ENCODE peak calls at places on chromosomes 16 and 17, in seven cellular contexts. Q is H54, V is HS-5, X is choroid plexus epithelial cell, W is astrocyte of the hippocampus, K is NCI-H2081 treated with DMSO at 0.1 percent for 48 hours, P is NCI-H524. E is an unnamed sample.

GRCh38 chr16:87371261-87371866 is 12.2 kb downstream of the FBXO31 start:
- DNase-seq in P (no peak), V (no peak), K (no peak), Q (no peak), W (peak), X (no peak), E (no peak)

GRCh38 chr17:17724307-17724921 is 43.2 kb downstream of the RAI1 start:
- DNase-seq in P (no peak), W (peak), K (no peak), V (no peak), X (peak), Q (no peak), E (peak)

GRCh38 chr17:3553419-3554401 is 3.9 kb downstream of the TRPV3 start:
- DNase-seq in V (no peak), X (no peak), P (no peak), Q (no peak), W (no peak), K (no peak), E (no peak)

GRCh38 chr16:57379579-57379978 is 7.3 kb downstream of the CX3CL1 start:
- DNase-seq in P (no peak), Q (no peak), X (no peak), K (no peak), W (no peak), V (no peak), E (no peak)

GRCh38 chr17:77032929-77033328 is 107.8 kb upstream of the SEC14L1 start:
- DNase-seq in Q (no peak), W (no peak), V (no peak), X (no peak), K (no peak), P (no peak), E (no peak)

GRCh38 chr16:69327585-69328310 is 2.6 kb downstream of the PDF start:
- DNase-seq in Q (no peak), V (no peak), P (no peak), W (no peak), K (no peak), X (no peak), E (no peak)

GRCh38 chr17:5078106-5079028 is at the start of gene ZFP3:
- DNase-seq in Q (no peak), P (peak), W (peak), V (peak), K (peak), X (peak), E (no peak)

GRCh38 chr17:21177401-21177800 is 36.6 kb downstream of the TMEM11 start:
- DNase-seq in Q (no peak), W (no peak), P (no peak), K (no peak), V (no peak), X (no peak), E (no peak)

GRCh38 chr17:49071106-49071505 is 61.5 kb upstream of the B4GALNT2 start:
- DNase-seq in K (no peak), P (no peak), W (no peak), X (peak), V (no peak), Q (no peak), E (no peak)

GRCh38 chr17:56679767-56680422 is 86.4 kb downstream of the NOG start:
- DNase-seq in K (no peak), X (no peak), Q (no peak), V (no peak), W (peak), P (no peak), E (no peak)

E was measured in Daoy.